ENCODE peak calls at places on chromosomes 12 and 14, in four cellular contexts. K is BE2C, C is OCI-LY7, M is mucosa of descending colon. T is an unnamed sample.

GRCh38 chr12:126290456-126290855 is 1225.2 kb downstream of the AACS start:
- DNase-seq in K (no peak), C (no peak), M (no peak), T (no peak)

GRCh38 chr12:99772274-99772673 is 124.7 kb downstream of the GARIN6 start:
- DNase-seq in K (no peak), C (no peak), M (no peak), T (no peak)

GRCh38 chr12:81644503-81644902 is 114.6 kb downstream of the PPFIA2 start:
- DNase-seq in K (no peak), C (peak), M (no peak), T (no peak)

GRCh38 chr12:52029686-52030085 is 21.6 kb upstream of the NR4A1 start:
- DNase-seq in K (peak), C (no peak), M (no peak), T (peak)

GRCh38 chr14:100132903-100133510 is 26.4 kb downstream of the DEGS2 start:
- DNase-seq in K (peak), C (no peak), M (no peak), T (no peak)

GRCh38 chr12:116306968-116307367 is 29.5 kb upstream of the MED13L start:
- DNase-seq in K (no peak), C (no peak), M (no peak), T (no peak)

GRCh38 chr12:106585862-106586534 is 3.2 kb downstream of the RFX4 start:
- DNase-seq in K (no peak), C (no peak), M (no peak), T (no peak)

GRCh38 chr14:61644834-61645233 is 50.5 kb upstream of the HIF1A start:
- DNase-seq in K (peak), C (peak), M (no peak), T (no peak)

GRCh38 chr12:50848963-50849362 is 6.2 kb downstream of the TMPRSS12 start:
- DNase-seq in K (no peak), C (no peak), M (no peak), T (no peak)

GRCh38 chr12:62192486-62193250 is 67.5 kb upstream of the USP15 start:
- DNase-seq in K (peak), C (peak), M (no peak), T (no peak)

GRCh38 chr12:105931104-105931503 is 207.7 kb downstream of the NUAK1 start:
- DNase-seq in K (no peak), C (no peak), M (no peak), T (no peak)

GRCh38 chr14:36767603-36768281 is 106.1 kb downstream of the PAX9 start:
- DNase-seq in K (no peak), C (no peak), M (no peak), T (no peak)

GRCh38 chr12:46269429-46270241 is 792 bp upstream of the SLC38A1 start:
- DNase-seq in K (no peak), C (peak), M (peak), T (no peak)

GRCh38 chr12:96255077-96255476 is 60.9 kb downstream of the ELK3 start:
- DNase-seq in K (no peak), C (no peak), M (no peak), T (peak)

GRCh38 chr14:31677630-31678029 is 116.4 kb downstream of the NUBPL start:
- DNase-seq in K (no peak), C (no peak), M (no peak), T (no peak)

GRCh38 chr12:112182499-112182898 is 57.1 kb downstream of the TRAFD1 start:
- DNase-seq in K (no peak), C (no peak), M (no peak), T (no peak)

GRCh38 chr12:5715076-5715475 is 230.0 kb downstream of the ANO2 start:
- DNase-seq in K (no peak), C (no peak), M (no peak), T (no peak)

GRCh38 chr12:120231316-120232011 is 30.6 kb upstream of the RPLP0 start:
- DNase-seq in K (peak), C (peak), M (peak), T (no peak)

GRCh38 chr12:14774944-14775651 is 28.2 kb downstream of the WBP11 start:
- DNase-seq in K (peak), C (peak), M (peak), T (peak)

GRCh38 chr12:124633269-124633953 is 66.0 kb upstream of the NCOR2 start:
- DNase-seq in K (no peak), C (no peak), M (no peak), T (no peak)

GRCh38 chr14:34363733-34364134 is 98.3 kb downstream of the SPTSSA start:
- DNase-seq in K (no peak), C (no peak), M (no peak), T (no peak)

GRCh38 chr12:131092911-131093901 is 139.5 kb downstream of the ADGRD1 start:
- DNase-seq in K (peak), C (peak), M (no peak), T (no peak)

GRCh38 chr14:94748667-94749347 is 21.1 kb downstream of the GSC start:
- DNase-seq in K (peak), C (peak), M (no peak), T (no peak)

GRCh38 chr14:100076133-100076532 is 10.9 kb downstream of the EVL start:
- DNase-seq in K (peak), C (no peak), M (no peak), T (no peak)

GRCh38 chr14:21118933-21119332 is 18.1 kb downstream of the TMEM253 start:
- DNase-seq in K (no peak), C (no peak), M (no peak), T (no peak)

GRCh38 chr14:62126885-62127478 is 364.8 kb downstream of the SNAPC1 start:
- DNase-seq in K (peak), C (peak), M (no peak), T (no peak)

GRCh38 chr12:100795193-100796179 is 910 bp downstream of the ANO4 start:
- DNase-seq in K (no peak), C (no peak), M (no peak), T (no peak)

GRCh38 chr14:69716483-69717187 is 50.3 kb upstream of the SRSF5 start:
- DNase-seq in K (no peak), C (no peak), M (no peak), T (no peak)

GRCh38 chr12:52856787-52857186 is 8.0 kb upstream of the KRT78 start:
- DNase-seq in K (no peak), C (no peak), M (no peak), T (no peak)

GRCh38 chr12:107027304-107028053 is 40.5 kb upstream of the MTERF2 start:
- DNase-seq in K (no peak), C (no peak), M (no peak), T (peak)

GRCh38 chr12:123151679-123152454 is 977 bp upstream of the PITPNM2 start:
- DNase-seq in K (no peak), C (no peak), M (no peak), T (no peak)

GRCh38 chr12:104764225-104765073 is 193.6 kb downstream of the SLC41A2 start:
- DNase-seq in K (no peak), C (peak), M (no peak), T (no peak)

GRCh38 chr12:109722753-109723109 is 9.1 kb downstream of the FAM222A start:
- DNase-seq in K (no peak), C (no peak), M (no peak), T (no peak)

GRCh38 chr14:92507174-92507768 is 6.3 kb upstream of the RIN3 start:
- DNase-seq in K (no peak), C (peak), M (peak), T (no peak)

GRCh38 chr12:28814246-28814645 is 334.8 kb upstream of the FAR2 start:
- DNase-seq in K (no peak), C (no peak), M (no peak), T (no peak)

GRCh38 chr14:23396781-23397407 is 11.2 kb downstream of the MYH6 start:
- DNase-seq in K (no peak), C (no peak), M (no peak), T (no peak)
- H3K4me3 ChIP-seq in K (no peak), C (no peak), M (no peak), T (no peak)

GRCh38 chr12:78880078-78880477 is 15.5 kb downstream of the SYT1 start:
- DNase-seq in K (no peak), C (no peak), M (no peak), T (no peak)
- H3K4me3 ChIP-seq in K (no peak), C (no peak), M (no peak), T (no peak)

GRCh38 chr14:89493877-89494634 is 77.0 kb upstream of the FOXN3 start:
- DNase-seq in K (no peak), C (peak), M (no peak), T (no peak)
- H3K4me3 ChIP-seq in K (no peak), C (peak), M (no peak), T (no peak)

GRCh38 chr12:57169969-57170368 is 22.6 kb upstream of the LRP1-AS start:
- DNase-seq in K (no peak), C (no peak), M (no peak), T (no peak)
- H3K4me3 ChIP-seq in K (no peak), C (no peak), M (no peak), T (no peak)

GRCh38 chr12:8031872-8032241 is 659 bp upstream of the FOXJ2 start:
- DNase-seq in K (no peak), C (no peak), M (no peak), T (no peak)

GRCh38 chr12:8026282-8026637 is 6.3 kb upstream of the FOXJ2 start:
- DNase-seq in K (no peak), C (no peak), M (no peak), T (peak)

GRCh38 chr12:8028267-8028666 is 4.2 kb upstream of the FOXJ2 start:
- DNase-seq in K (no peak), C (no peak), M (no peak), T (no peak)

GRCh38 chr12:8030189-8030588 is 2.3 kb upstream of the FOXJ2 start:
- DNase-seq in K (no peak), C (no peak), M (no peak), T (no peak)

DNA sequence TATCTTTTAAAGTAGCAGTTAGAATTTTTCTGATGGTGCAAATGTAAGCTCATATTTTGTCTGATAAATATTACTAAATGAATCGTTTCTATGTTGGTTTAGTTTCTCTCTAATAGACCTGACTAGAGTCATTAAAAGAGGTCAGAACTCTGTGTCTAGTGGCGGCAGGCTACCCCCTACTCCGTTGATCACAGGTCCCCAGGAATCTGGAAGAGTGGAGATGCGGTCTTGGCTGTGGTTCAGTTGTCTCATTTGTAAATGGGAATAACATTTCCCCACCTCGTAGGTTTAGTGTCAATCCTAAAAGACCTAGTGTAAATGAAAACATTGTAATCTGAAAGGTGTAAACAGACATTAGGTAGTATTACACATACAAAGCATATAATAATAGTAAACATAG is 4.7 kb upstream of the FOXJ2 start:
- DNase-seq in K (no peak), C (no peak), M (no peak), T (no peak)
- H3K4me3 ChIP-seq in K (peak), C (no peak), M (no peak), T (peak)

DNA sequence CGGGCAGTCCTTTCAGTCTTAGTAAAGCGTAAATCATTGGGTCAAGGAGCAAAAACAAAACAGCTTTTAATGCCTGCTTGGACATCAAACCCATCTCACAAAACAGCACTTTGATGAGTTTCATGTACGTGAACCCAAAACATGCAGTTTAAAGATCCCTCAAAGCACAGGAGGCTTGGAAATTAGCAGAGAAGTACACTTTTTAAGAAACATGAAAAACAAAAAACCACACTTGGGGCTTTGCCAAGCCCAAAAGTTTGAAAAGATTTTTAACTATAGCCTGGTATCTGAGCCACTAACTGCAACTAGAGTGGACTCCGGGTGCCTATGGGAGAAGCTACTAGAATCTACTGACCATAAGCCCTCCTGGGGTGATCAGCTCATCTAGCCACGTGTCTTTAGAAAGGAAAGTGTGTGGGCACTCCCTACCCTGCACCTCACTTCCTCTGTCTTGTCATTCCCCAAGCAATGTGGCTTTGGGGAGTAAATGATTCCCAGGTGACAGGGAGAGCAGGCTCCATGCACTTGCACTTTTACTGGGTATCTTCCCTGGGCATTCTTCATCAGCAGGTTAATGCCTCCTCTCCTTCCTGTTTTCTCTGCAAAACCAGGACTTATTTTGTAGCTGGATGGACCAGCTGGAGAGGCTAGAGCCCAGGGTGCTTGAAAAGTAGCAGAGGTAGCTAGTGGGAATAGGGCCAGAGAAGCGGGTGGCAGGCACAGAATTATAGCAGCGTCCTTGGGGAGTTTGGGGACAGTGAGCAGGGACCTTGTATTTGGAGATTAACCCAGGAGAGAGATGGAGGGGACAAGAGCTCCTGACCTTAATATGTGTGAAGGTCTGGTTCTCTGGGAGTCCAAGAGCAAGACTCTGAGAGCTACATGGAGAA is 339.3 kb downstream of the BCL11B start:
- DNase-seq in K (no peak), C (no peak), M (no peak), T (no peak)
- H3K4me3 ChIP-seq in K (no peak), C (no peak), M (no peak), T (no peak)

GRCh38 chr14:103209054-103209453 is 85.8 kb downstream of the TNFAIP2 start:
- DNase-seq in K (no peak), C (no peak), M (no peak), T (no peak)
- H3K4me3 ChIP-seq in K (no peak), C (no peak), M (no peak), T (no peak)

T was measured in gastrocnemius medialis.